ENCODE peak calls at places on chromosomes 7 and 10, in four cellular contexts. I is EL, D is adrenal gland, B is uterus. S is an unnamed sample.
A peak's percentile ranks its signal among the peaks of the same experiment; 100 is the strongest.

GRCh38 chr7:840001-840600 is 7.8 kb downstream of the SUN1 start:
- DNase-seq in I (no peak), D (no peak), B (no peak), S (no peak)

GRCh38 chr7:142500364-142500763 is 242.5 kb upstream of the PRSS58 start:
- DNase-seq in I (no peak), D (no peak), B (no peak), S (no peak)

GRCh38 chr10:92990615-92991014 is 70.0 kb upstream of the CYP26C1 start:
- DNase-seq in I (peak; percentile 5), D (no peak), B (no peak), S (no peak)

GRCh38 chr10:9243861-9244515 is 1189.5 kb downstream of the GATA3 start:
- DNase-seq in I (no peak), D (no peak), B (no peak), S (peak; percentile 46)

GRCh38 chr7:54778696-54779285 is 19.8 kb upstream of the SEC61G start:
- DNase-seq in I (no peak), D (no peak), B (no peak), S (no peak)

GRCh38 chr7:116443101-116443523 is 56.4 kb upstream of the CAV2 start:
- DNase-seq in I (peak; percentile 95), D (no peak), B (no peak), S (no peak)

GRCh38 chr7:4131043-4131442 is 551.1 kb upstream of the FOXK1 start:
- DNase-seq in I (no peak), D (no peak), B (no peak), S (no peak)

GRCh38 chr10:103814626-103815370 is 40.6 kb downstream of the SH3PXD2A start:
- DNase-seq in I (peak; percentile 10), D (no peak), B (no peak), S (no peak)

GRCh38 chr10:94320285-94320914 is 42.3 kb downstream of the NOC3L start:
- DNase-seq in I (peak; percentile 66), D (peak; percentile 78), B (peak; percentile 49), S (peak; percentile 68)

GRCh38 chr7:20577362-20578069 is 38.0 kb upstream of the ABCB5 start:
- DNase-seq in I (peak; percentile 2), D (no peak), B (no peak), S (no peak)

GRCh38 chr10:69472544-69472943 is 21.3 kb downstream of the TSPAN15 start:
- DNase-seq in I (no peak), D (no peak), B (no peak), S (no peak)

GRCh38 chr7:127557803-127558202 is 27.6 kb downstream of the GCC1 start:
- DNase-seq in I (no peak), D (no peak), B (no peak), S (no peak)

GRCh38 chr10:18700555-18700850 is 41.3 kb downstream of the ARL5B start:
- DNase-seq in I (no peak), D (no peak), B (no peak), S (no peak)

S was measured in thyroid gland.